ENCODE peak calls at places on chromosome 10, in four cellular contexts. X, O, F and G are unnamed samples.

GRCh38 chr10:113576853-113577252 is 24.0 kb downstream of the HABP2 start:
- DNase-seq in F (peak; percentile 53), O (peak; percentile 14), X (no peak), G (no peak)

GRCh38 chr10:93542358-93542791 is 24.1 kb upstream of the FFAR4 start:
- DNase-seq in F (no peak), O (peak; percentile 10), X (no peak), G (no peak)

GRCh38 chr10:120514035-120514620 is 57.1 kb downstream of the PLPP4 start:
- DNase-seq in X (no peak), F (peak; percentile 83), O (peak; percentile 36), G (no peak)

GRCh38 chr10:55631071-55631654 is 729.9 kb downstream of the ZWINT start:
- DNase-seq in X (no peak), F (peak; percentile 89), O (peak; percentile 10), G (no peak)

GRCh38 chr10:119029613-119030420 is at the start of gene NANOS1:
- DNase-seq in F (peak; percentile 80), X (no peak), O (peak; percentile 49), G (no peak)

GRCh38 chr10:117677239-117677638 is 134.7 kb downstream of the EMX2 start:
- DNase-seq in O (peak; percentile 8), X (peak; percentile 48), F (no peak), G (no peak)

GRCh38 chr10:128573936-128574335 is 447.7 kb upstream of the MKI67 start:
- DNase-seq in O (no peak), X (no peak), F (no peak), G (no peak)

GRCh38 chr10:119305860-119306513 is 98.6 kb downstream of the GRK5 start:
- DNase-seq in O (peak; percentile 52), F (no peak), X (peak; percentile 97), G (peak; percentile 81)

GRCh38 chr10:43237631-43238446 is 29.0 kb downstream of the RASGEF1A start:
- DNase-seq in O (no peak), F (no peak), X (no peak), G (no peak)

GRCh38 chr10:44334091-44334490 is 50.8 kb downstream of the CXCL12 start:
- DNase-seq in O (no peak), X (no peak), F (no peak), G (no peak)

GRCh38 chr10:59907918-59908807 is 1.8 kb upstream of the CCDC6 start:
- DNase-seq in F (peak; percentile 58), O (peak; percentile 65), X (peak; percentile 77), G (no peak)

GRCh38 chr10:75238182-75239180 is 2.7 kb upstream of the COMTD1 start:
- DNase-seq in O (peak; percentile 64), X (no peak), F (no peak), G (no peak)

GRCh38 chr10:113711142-113711541 is 31.4 kb downstream of the CASP7 start:
- DNase-seq in O (no peak), F (no peak), X (no peak), G (no peak)

GRCh38 chr10:62005281-62005680 is 103.8 kb downstream of the ARID5B start:
- DNase-seq in F (no peak), O (no peak), X (no peak), G (no peak)

GRCh38 chr10:52747680-52748079 is 24.9 kb downstream of the MBL2 start:
- DNase-seq in X (no peak), F (no peak), O (no peak), G (no peak)

GRCh38 chr10:61642692-61643091 is 20.0 kb upstream of the CABCOCO1 start:
- DNase-seq in X (no peak), O (no peak), F (no peak), G (no peak)

GRCh38 chr10:20466731-20467130 is 430.4 kb downstream of the NEBL start:
- DNase-seq in X (no peak), O (no peak), F (no peak), G (no peak)

GRCh38 chr10:122056431-122057094 is 67.6 kb downstream of the TACC2 start:
- DNase-seq in O (no peak), F (no peak), X (peak; percentile 54), G (no peak)

GRCh38 chr10:12067336-12067735 is 1.4 kb upstream of the DHTKD1 start:
- DNase-seq in X (no peak), F (no peak), O (no peak), G (no peak)

GRCh38 chr10:4677296-4678021 is 148.5 kb upstream of the AKR1E2 start:
- DNase-seq in O (no peak), F (no peak), X (no peak), G (no peak)

GRCh38 chr10:79293841-79294705 is 53.2 kb upstream of the PPIF start:
- DNase-seq in O (no peak), X (no peak), F (no peak), G (no peak)

GRCh38 chr10:73932625-73933112 is 21.7 kb downstream of the PLAU start:
- DNase-seq in F (no peak), X (no peak), O (peak; percentile 8), G (no peak)

GRCh38 chr10:73934074-73934473 is 23.1 kb downstream of the PLAU start:
- DNase-seq in X (no peak), O (no peak), F (no peak), G (no peak)

GRCh38 chr10:73935895-73936294 is 25.0 kb downstream of the PLAU start:
- DNase-seq in X (no peak), F (no peak), O (no peak), G (no peak)

GRCh38 chr10:73937333-73938020 is 26.5 kb downstream of the PLAU start:
- DNase-seq in O (no peak), F (no peak), X (no peak), G (no peak)

GRCh38 chr10:73931767-73932624 is 21.1 kb downstream of the PLAU start:
- DNase-seq in F (peak; percentile 57), X (peak; percentile 91), O (peak; percentile 87), G (peak; percentile 50)
- TF ChIP-seq EGR1 in F (peak; percentile 68), X (no peak), O (no peak), G (no peak)

DNA sequence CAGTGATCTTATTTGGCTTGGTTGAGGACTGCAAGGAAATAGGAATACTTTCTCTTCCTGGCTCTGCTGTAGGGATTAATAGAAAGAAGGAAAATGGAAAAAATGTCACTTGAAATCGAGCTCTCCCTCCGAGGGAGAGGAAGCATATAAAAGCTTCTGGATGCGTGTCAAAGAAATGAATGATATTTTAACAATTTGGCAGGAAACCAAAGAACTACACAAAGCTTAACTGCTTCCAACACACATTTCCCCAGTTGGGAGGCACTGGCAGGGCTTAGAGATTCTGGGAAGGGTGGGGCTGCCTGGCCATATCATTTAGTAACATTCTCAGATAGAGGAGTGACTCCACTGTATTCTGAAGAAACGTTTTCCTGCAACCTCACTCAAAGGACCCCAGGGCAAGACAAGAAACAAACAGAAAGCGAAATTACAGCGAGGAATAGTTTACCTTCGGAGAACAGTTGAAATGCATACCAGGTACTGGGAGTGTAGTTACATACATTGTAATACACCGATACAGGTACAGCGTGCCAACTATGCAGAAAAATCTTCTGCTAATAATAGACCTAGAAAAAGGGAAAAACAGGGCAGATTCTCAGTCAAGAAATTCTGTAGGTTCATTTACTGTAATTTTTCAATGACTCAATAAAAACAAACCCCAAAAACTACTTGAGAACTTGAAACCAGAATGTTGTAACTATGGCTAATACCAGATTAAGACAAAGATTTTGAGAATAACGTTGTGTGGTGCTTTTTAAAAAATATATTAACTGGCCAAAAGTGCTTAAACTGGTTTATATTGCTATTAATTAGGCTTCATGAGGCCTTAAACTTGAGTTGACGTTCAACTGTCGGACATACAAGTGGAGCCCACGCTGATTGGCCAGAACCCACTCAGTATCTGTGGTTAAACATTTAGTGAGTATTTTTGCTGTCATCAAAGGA is 75.7 kb upstream of the ASAH2 start:
- DNase-seq in O (peak; percentile 91), F (no peak), X (no peak), G (no peak)
- TF ChIP-seq EGR1 in O (no peak), F (no peak), X (no peak), G (no peak)

DNA sequence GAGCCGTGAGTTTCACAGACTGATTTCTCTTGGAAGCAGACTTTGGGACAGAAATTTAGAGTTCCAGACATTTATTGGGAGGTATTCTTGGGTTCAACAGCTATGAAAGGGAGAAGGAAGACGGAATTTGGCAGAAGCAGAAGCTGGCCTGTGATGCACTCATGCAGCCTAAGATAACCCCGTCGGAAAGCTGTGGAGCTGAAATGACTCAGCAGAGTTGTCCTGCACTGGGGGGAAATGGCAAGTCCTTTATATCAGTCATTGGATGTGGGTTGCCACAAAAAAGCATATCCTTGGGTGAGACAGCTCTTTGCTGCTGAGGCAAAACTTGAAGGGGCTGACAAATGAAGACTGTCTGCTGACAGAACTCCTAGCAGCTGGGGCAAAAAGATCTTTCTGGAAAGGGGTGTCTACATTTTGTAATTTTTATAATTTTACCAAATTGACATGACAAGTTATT is 11.5 kb upstream of the MICU1 start:
- DNase-seq in O (peak; percentile 77), X (no peak), F (no peak), G (peak; percentile 38)
- TF ChIP-seq EGR1 in O (no peak), X (no peak), F (no peak), G (no peak)

DNA sequence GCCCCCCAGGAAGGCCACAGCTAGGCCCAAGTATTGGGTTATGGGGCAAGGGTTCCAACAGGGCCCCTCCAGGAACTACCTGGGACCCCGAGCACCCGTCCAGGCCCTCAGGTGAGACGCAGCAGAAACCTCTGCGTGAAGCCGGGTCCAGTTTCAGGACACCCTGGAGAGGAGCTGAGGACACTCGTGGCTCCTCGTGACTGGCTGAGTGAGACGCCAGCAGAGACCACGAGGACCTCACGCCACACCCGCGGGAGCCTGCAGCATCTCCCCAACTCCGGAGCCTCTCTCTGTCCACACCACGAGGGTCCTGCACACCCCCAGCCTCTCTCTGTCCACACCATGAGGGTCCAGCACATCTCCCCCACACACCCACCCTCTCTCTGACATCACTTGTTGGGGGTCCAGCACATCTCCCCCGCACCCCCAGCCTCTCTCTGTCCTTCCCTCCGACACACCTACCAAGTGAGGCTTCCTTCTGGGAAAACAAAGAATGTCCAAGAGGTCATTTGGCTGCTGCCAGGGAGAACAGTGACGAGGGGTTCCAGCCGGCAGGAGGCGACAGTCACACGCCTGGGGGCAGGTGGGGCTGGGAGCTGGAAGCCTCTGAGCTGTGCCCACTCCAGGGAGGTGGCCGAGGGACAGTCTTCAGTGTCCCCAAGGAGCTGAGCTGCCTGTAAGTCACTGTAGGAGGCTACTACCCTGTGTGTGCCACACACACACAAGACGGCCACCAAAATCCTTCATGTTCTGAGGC is 46.1 kb upstream of the PPP2R2D start:
- DNase-seq in O (peak; percentile 18), X (no peak), F (no peak), G (no peak)
- TF ChIP-seq EGR1 in O (no peak), X (no peak), F (no peak), G (no peak)